ENCODE peak calls at places on chromosome 22, in eight cellular contexts. Z is posterior vena cava; T is endothelial cell of umbilical vein; A is T47D; H is fibroblast of lung; L is activated CD8-positive, alpha-beta memory T cell treated with anti-CD3 and anti-CD28 coated beads for 1 hour; O is T1000; F is NCI-H774. R is an unnamed sample.

GRCh38 chr22:39431821-39432251 is 25.0 kb upstream of the MGAT3 start:
- DNase-seq in Z (peak; percentile 84), T (peak; percentile 83), A (no peak), H (peak; percentile 36), L (no peak), O (no peak), F (no peak), R (no peak)

GRCh38 chr22:19876314-19876940 is 21.8 kb upstream of the GNB1L start:
- DNase-seq in Z (peak; percentile 79), T (peak; percentile 54), A (no peak), H (no peak), L (no peak), O (no peak), F (no peak), R (peak; percentile 18)

GRCh38 chr22:50145741-50146439 is 24.6 kb upstream of the PANX2 start:
- DNase-seq in Z (peak; percentile 55), T (no peak), A (no peak), H (no peak), L (no peak), O (no peak), F (no peak), R (no peak)

GRCh38 chr22:29727248-29727551 is 7.4 kb downstream of the CABP7 start:
- DNase-seq in Z (no peak), T (peak; percentile 10), A (no peak), H (no peak), L (no peak), O (no peak), F (no peak), R (no peak)

GRCh38 chr22:45425101-45425500 is 11.6 kb downstream of the RIBC2 start:
- DNase-seq in Z (peak; percentile 46), T (no peak), A (no peak), H (peak; percentile 27), L (no peak), O (no peak), F (no peak), R (no peak)

GRCh38 chr22:30481711-30482110 is 9.9 kb upstream of the SEC14L3 start:
- DNase-seq in Z (no peak), T (no peak), A (no peak), H (peak; percentile 56), L (no peak), O (peak; percentile 26), F (no peak), R (no peak)

GRCh38 chr22:38566726-38567504 is 3.1 kb downstream of the DMC1 start:
- DNase-seq in Z (no peak), T (no peak), A (no peak), H (no peak), L (no peak), O (no peak), F (no peak), R (no peak)

GRCh38 chr22:37231406-37232139 is 12.5 kb downstream of the RAC2 start:
- DNase-seq in Z (peak; percentile 73), T (no peak), A (no peak), H (no peak), L (no peak), O (no peak), F (no peak), R (no peak)

GRCh38 chr22:19325296-19325950 is 33.9 kb upstream of the CLTCL1 start:
- DNase-seq in Z (no peak), T (no peak), A (no peak), H (peak; percentile 8), L (no peak), O (no peak), F (no peak), R (no peak)

R was measured in omental fat pad.